ENCODE peak calls at places on chromosomes 7 and 10, in five cellular contexts. Z is heart left ventricle, R is AG09309, K is NCI-H345, J is left ventricle myocardium superior. U is an unnamed sample.
A peak's percentile ranks its signal among the peaks of the same experiment; 100 is the strongest.

GRCh38 chr7:32905175-32905662 is 13.7 kb upstream of the KBTBD2 start:
- DNase-seq in K (no peak), R (peak; percentile 65), Z (peak; percentile 49), J (peak; percentile 59), U (no peak)

GRCh38 chr7:12941512-12941911 is 254.1 kb downstream of the ARL4A start:
- DNase-seq in K (no peak), Z (no peak), R (no peak), J (no peak), U (no peak)

GRCh38 chr10:50575477-50576244 is 48.1 kb downstream of the SGMS1 start:
- DNase-seq in Z (no peak), J (no peak), K (no peak), R (no peak), U (no peak)

GRCh38 chr10:7432884-7433726 is 22.3 kb upstream of the SFMBT2 start:
- DNase-seq in J (no peak), R (no peak), K (no peak), Z (no peak), U (no peak)

GRCh38 chr10:15439381-15439837 is 68.3 kb upstream of the FAM171A1 start:
- DNase-seq in Z (peak; percentile 53), J (peak; percentile 58), R (no peak), K (no peak), U (no peak)

GRCh38 chr7:42843209-42843800 is 68.6 kb downstream of the C7orf25 start:
- DNase-seq in R (no peak), K (peak; percentile 54), J (peak; percentile 44), Z (peak; percentile 42), U (no peak)

GRCh38 chr10:95513941-95514392 is 47.2 kb downstream of the SORBS1 start:
- DNase-seq in Z (peak; percentile 56), R (peak; percentile 14), J (no peak), K (no peak), U (peak; percentile 67)

GRCh38 chr7:10913457-10913856 is 60.2 kb upstream of the PHF14 start:
- DNase-seq in K (no peak), J (no peak), R (no peak), Z (no peak), U (no peak)

GRCh38 chr10:49058341-49059255 is 56.7 kb downstream of the VSTM4 start:
- DNase-seq in J (peak; percentile 47), R (no peak), K (no peak), Z (peak; percentile 69), U (no peak)

U was measured in gastrocnemius medialis.